ENCODE peak calls at places on chromosomes 11 and 22, in seven cellular contexts. I is gastrocnemius medialis; U is CD8-positive, alpha-beta T cell; J is thoracic aorta; O is kidney; D is SK-N-SH; Z is psoas muscle. V is an unnamed sample.
A peak's percentile ranks its signal among the peaks of the same experiment; 100 is the strongest.

GRCh38 chr11:121111053-121111724 is 10.1 kb downstream of the TECTA start:
- DNase-seq in I (no peak), U (no peak), J (no peak), O (no peak), D (no peak), Z (no peak), V (no peak)

GRCh38 chr22:46336119-46337078 is 885 bp downstream of the TRMU start:
- DNase-seq in I (no peak), U (no peak), J (no peak), O (peak; percentile 81), D (peak; percentile 65), Z (peak; percentile 65), V (no peak)

GRCh38 chr11:78319453-78319955 is 98.1 kb downstream of the GAB2 start:
- DNase-seq in I (no peak), U (no peak), J (no peak), O (no peak), D (peak; percentile 28), Z (no peak), V (no peak)

GRCh38 chr11:78432058-78432515 is 14.5 kb upstream of the GAB2 start:
- DNase-seq in I (no peak), U (no peak), J (no peak), O (no peak), D (no peak), Z (no peak), V (no peak)

GRCh38 chr22:19224985-19225384 is 46.4 kb upstream of the SLC25A1 start:
- DNase-seq in I (no peak), U (no peak), J (no peak), O (no peak), D (no peak), Z (no peak), V (no peak)

GRCh38 chr11:68251770-68252169 is 20.0 kb downstream of the C11orf24 start:
- DNase-seq in I (no peak), U (no peak), J (no peak), O (no peak), D (no peak), Z (no peak), V (no peak)

GRCh38 chr22:28019881-28020861 is 101.1 kb upstream of the PITPNB start:
- DNase-seq in I (peak; percentile 75), U (peak; percentile 62), J (no peak), O (peak; percentile 86), D (peak; percentile 89), Z (peak; percentile 90), V (peak; percentile 68)

GRCh38 chr11:30801357-30801756 is 215.2 kb upstream of the MPPED2 start:
- DNase-seq in I (no peak), U (no peak), J (no peak), O (no peak), D (no peak), Z (no peak), V (no peak)

GRCh38 chr22:38187413-38188212 is 6.0 kb upstream of the PLA2G6 start:
- DNase-seq in I (peak; percentile 84), U (no peak), J (no peak), O (no peak), D (no peak), Z (no peak), V (no peak)

GRCh38 chr11:69003301-69003865 is 9.7 kb downstream of the MRGPRF start:
- DNase-seq in I (no peak), U (no peak), J (no peak), O (peak; percentile 65), D (no peak), Z (peak; percentile 26), V (peak; percentile 52)

GRCh38 chr22:28980326-28980725 is 81.3 kb downstream of the C22orf31 start:
- DNase-seq in I (no peak), U (no peak), J (no peak), O (no peak), D (no peak), Z (no peak), V (no peak)

GRCh38 chr11:95849087-95849825 is 59.0 kb downstream of the CEP57 start:
- DNase-seq in I (peak; percentile 5), U (peak; percentile 17), J (no peak), O (no peak), D (peak; percentile 22), Z (peak; percentile 51), V (peak; percentile 41)

GRCh38 chr11:120205596-120206161 is 5.2 kb upstream of the OAF start:
- DNase-seq in I (no peak), U (no peak), J (no peak), O (no peak), D (no peak), Z (no peak), V (no peak)

GRCh38 chr22:25482868-25483639 is 81.4 kb upstream of the GRK3 start:
- DNase-seq in I (peak; percentile 23), U (no peak), J (no peak), O (no peak), D (no peak), Z (peak; percentile 58), V (no peak)

GRCh38 chr11:106668147-106668546 is 350.1 kb downstream of the GUCY1A2 start:
- DNase-seq in I (no peak), U (no peak), J (no peak), O (no peak), D (no peak), Z (no peak), V (no peak)

GRCh38 chr11:130773436-130773835 is 142.8 kb downstream of the SNX19 start:
- DNase-seq in I (no peak), U (no peak), J (no peak), O (no peak), D (no peak), Z (no peak), V (no peak)

GRCh38 chr11:112401036-112401769 is 140.5 kb upstream of the PLET1 start:
- DNase-seq in I (no peak), U (no peak), J (no peak), O (no peak), D (no peak), Z (no peak), V (no peak)

GRCh38 chr11:111913997-111914396 is 1.5 kb downstream of the HSPB2 start:
- DNase-seq in I (peak; percentile 42), U (no peak), J (peak; percentile 47), O (peak; percentile 84), D (no peak), Z (peak; percentile 69), V (peak; percentile 66)

DNA sequence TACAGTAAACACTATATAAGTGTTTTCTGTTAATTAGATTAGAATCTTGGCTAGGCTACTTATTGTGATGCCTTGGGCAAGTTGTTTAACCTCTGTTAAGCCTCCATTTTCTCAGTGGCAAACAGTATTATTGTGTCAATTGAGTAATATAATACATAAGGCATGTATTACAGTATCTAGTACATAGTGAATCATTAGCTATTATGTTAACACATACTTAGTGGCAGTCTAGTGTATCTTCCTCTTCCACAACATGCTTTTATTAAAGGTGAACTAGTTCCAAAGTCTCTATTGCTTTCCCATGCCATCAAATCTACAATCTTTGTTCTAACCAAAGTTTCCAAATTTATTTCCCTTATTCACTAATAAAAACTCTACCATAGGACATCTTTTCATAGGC is 200.9 kb downstream of the SOX6 start:
- DNase-seq in I (no peak), U (no peak), J (no peak), O (no peak), D (no peak), Z (no peak), V (peak; percentile 22)
- H3K27ac ChIP-seq in I (no peak overlapping the region), U (no peak overlapping the region), J (no peak overlapping the region), O (no peak overlapping the region), D (no peak overlapping the region), Z (no peak overlapping the region), V (peak overlapping the region; percentile 88)

DNA sequence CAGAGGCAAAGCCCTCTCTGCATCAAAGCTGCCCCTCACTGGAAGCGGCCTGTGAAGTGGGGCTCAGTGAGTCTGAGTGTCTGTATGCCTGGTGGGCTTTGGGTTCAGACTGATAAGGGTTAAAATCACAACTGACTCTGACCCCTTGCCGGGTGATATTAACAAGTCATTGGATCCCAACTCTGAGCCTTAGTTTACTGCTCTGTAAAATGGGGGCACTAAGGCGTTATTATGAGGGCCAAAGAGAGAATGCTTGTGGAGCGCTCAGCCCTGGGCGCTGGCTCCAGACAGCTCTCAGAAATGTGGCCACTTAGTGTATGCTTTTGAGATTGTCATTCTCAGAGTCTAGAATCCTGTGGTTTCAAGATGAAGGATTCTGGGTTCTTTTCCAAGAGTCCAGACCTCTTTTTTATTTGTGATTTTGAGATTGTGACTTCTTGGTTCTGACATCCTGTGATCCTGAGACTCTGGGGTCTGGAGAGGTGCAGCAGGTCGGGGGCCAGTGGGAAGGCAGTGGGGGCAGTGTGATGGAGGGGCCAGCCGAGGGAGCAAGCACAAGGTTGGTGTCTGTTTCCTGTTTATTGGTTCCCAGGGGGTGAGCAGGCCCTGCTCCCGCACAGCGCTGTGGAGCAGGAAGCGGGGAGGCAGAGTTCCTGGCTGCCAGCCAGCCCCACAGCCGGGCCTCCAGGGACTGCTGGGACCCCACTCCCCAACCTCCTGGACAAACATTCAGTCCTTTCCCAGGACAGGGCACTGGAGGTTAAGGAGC is 13.4 kb downstream of the ARHGEF17 start:
- DNase-seq in I (no peak), U (no peak), J (no peak), O (peak; percentile 94), D (peak; percentile 89), Z (peak; percentile 77), V (peak; percentile 60)
- H3K4me1 ChIP-seq in I (peaks cover 49% of the 10 kb centered on the region), U (peaks cover 11% of the 10 kb centered on the region), J (peaks cover 85% of the 10 kb centered on the region), O (peaks cover 56% of the 10 kb centered on the region), D (peaks cover 81% of the 10 kb centered on the region), Z (peaks cover 19% of the 10 kb centered on the region), V (peaks cover 57% of the 10 kb centered on the region)

GRCh38 chr22:44497218-44497903 is 672 bp downstream of the RTL6 start:
- DNase-seq in I (no peak), U (no peak), J (no peak), O (peak; percentile 81), D (peak; percentile 64), Z (peak; percentile 60), V (no peak)
- H3K27ac ChIP-seq in I (peak overlapping the region; percentile 63), U (peak overlapping the region; percentile 81), J (peak overlapping the region; percentile 72), O (peak overlapping the region; percentile 52), D (peak overlapping the region; percentile 73), Z (peak overlapping the region; percentile 79), V (peak overlapping the region; percentile 87)

GRCh38 chr22:17905445-17905844 is 118.9 kb downstream of the MICAL3 start:
- DNase-seq in I (no peak), U (no peak), J (no peak), O (no peak), D (no peak), Z (no peak), V (no peak)

GRCh38 chr22:17906978-17907730 is 117.2 kb downstream of the MICAL3 start:
- DNase-seq in I (no peak), U (no peak), J (no peak), O (no peak), D (no peak), Z (no peak), V (no peak)

GRCh38 chr22:17910561-17911311 is 113.6 kb downstream of the MICAL3 start:
- DNase-seq in I (peak; percentile 94), U (no peak), J (peak; percentile 39), O (peak; percentile 92), D (peak; percentile 68), Z (peak; percentile 93), V (peak; percentile 70)

GRCh38 chr22:17911312-17911705 is 113.1 kb downstream of the MICAL3 start:
- DNase-seq in I (no peak), U (no peak), J (no peak), O (no peak), D (no peak), Z (no peak), V (no peak)

DNA sequence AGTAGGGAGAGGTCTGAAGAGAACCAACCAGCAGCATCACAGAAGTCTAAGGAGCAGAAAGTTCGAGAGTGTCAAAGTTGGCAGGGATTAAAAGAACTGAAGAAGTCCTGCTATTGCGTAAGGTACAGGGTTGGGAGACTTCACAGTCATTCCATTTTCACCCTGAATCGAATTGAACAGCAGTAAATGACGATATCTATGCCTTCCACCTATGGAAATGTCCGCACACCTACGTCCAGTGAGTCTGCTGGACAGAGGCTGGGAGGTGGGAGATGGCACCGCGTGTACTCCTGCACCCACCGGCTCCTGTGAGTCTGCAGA is 116.7 kb downstream of the MICAL3 start:
- DNase-seq in I (no peak), U (no peak), J (no peak), O (no peak), D (no peak), Z (no peak), V (no peak)
- H3K4me1 ChIP-seq in I (peaks cover 66% of the 10 kb centered on the region), U (no peaks in the 10 kb centered on the region), J (peaks cover 12% of the 10 kb centered on the region), O (peaks cover 20% of the 10 kb centered on the region), D (peaks cover 20% of the 10 kb centered on the region), Z (peaks cover 66% of the 10 kb centered on the region), V (peaks cover 24% of the 10 kb centered on the region)